ENCODE peak calls at places on chromosomes 6 and 20, in seven cellular contexts. U is mesothelial cell of epicardium, S is NCI-H1694 treated with DMSO at 0.1 percent for 48 hours, P is choroid plexus epithelial cell, A is left colon, F is germinal center, B is lung. I is an unnamed sample.

GRCh38 chr6:124026645-124027044 is 223.0 kb downstream of the NKAIN2 start:
- DNase-seq in U (no peak), S (no peak), P (peak; percentile 12), A (no peak), F (no peak), B (no peak), I (no peak)

GRCh38 chr6:42197574-42198362 is 3.0 kb upstream of the GUCA1B start:
- DNase-seq in U (no peak), S (peak; percentile 11), P (peak; percentile 46), A (no peak), F (no peak), B (no peak), I (peak; percentile 97)

GRCh38 chr6:21856096-21856825 is 262.7 kb downstream of the SOX4 start:
- DNase-seq in U (no peak), S (no peak), P (peak; percentile 65), A (no peak), F (no peak), B (no peak), I (peak; percentile 90)

GRCh38 chr6:28208180-28208659 is 16.9 kb upstream of the ZSCAN9 start:
- DNase-seq in U (no peak), S (no peak), P (no peak), A (peak; percentile 40), F (no peak), B (no peak), I (no peak)

GRCh38 chr6:134676307-134677281 is 273.3 kb downstream of the ALDH8A1 start:
- DNase-seq in U (no peak), S (peak; percentile 11), P (peak; percentile 98), A (peak; percentile 43), F (no peak), B (no peak), I (peak; percentile 94)

GRCh38 chr6:710601-711571 is 17.9 kb upstream of the EXOC2 start:
- DNase-seq in U (peak; percentile 67), S (no peak), P (peak; percentile 88), A (peak; percentile 53), F (peak; percentile 72), B (peak; percentile 59), I (peak; percentile 57)

GRCh38 chr6:68196645-68197044 is 438.4 kb upstream of the ADGRB3 start:
- DNase-seq in U (no peak), S (peak; percentile 1), P (peak; percentile 64), A (no peak), F (no peak), B (no peak), I (peak; percentile 53)

GRCh38 chr6:136086686-136087085 is 163.4 kb downstream of the MTFR2 start:
- DNase-seq in U (no peak), S (peak; percentile 23), P (no peak), A (no peak), F (no peak), B (no peak), I (no peak)

GRCh38 chr20:4082406-4083102 is 67.2 kb upstream of the RNF24 start:
- DNase-seq in U (no peak), S (no peak), P (peak; percentile 83), A (peak; percentile 24), F (no peak), B (peak; percentile 51), I (peak; percentile 86)

GRCh38 chr20:62549499-62550086 is 73.8 kb upstream of the GATA5 start:
- DNase-seq in U (no peak), S (no peak), P (no peak), A (no peak), F (no peak), B (no peak), I (no peak)

GRCh38 chr6:72937160-72937559 is 288.1 kb downstream of the KHDC1L start:
- DNase-seq in U (no peak), S (no peak), P (no peak), A (no peak), F (no peak), B (no peak), I (no peak)

GRCh38 chr6:165842291-165842936 is 179.4 kb upstream of the PDE10A start:
- DNase-seq in U (no peak), S (no peak), P (no peak), A (no peak), F (no peak), B (no peak), I (no peak)

GRCh38 chr6:24205020-24205492 is 79.0 kb downstream of the NRSN1 start:
- DNase-seq in U (no peak), S (peak; percentile 59), P (peak; percentile 66), A (no peak), F (peak; percentile 15), B (no peak), I (peak; percentile 37)

GRCh38 chr20:44748005-44748370 is 2.3 kb downstream of the KCNK15 start:
- DNase-seq in U (no peak), S (no peak), P (no peak), A (no peak), F (no peak), B (no peak), I (no peak)

GRCh38 chr6:170167657-170168159 is 123.2 kb downstream of the DLL1 start:
- DNase-seq in U (no peak), S (no peak), P (no peak), A (no peak), F (no peak), B (no peak), I (no peak)

GRCh38 chr6:25896252-25896651 is 22.2 kb upstream of the SLC17A3 start:
- DNase-seq in U (no peak), S (no peak), P (no peak), A (no peak), F (no peak), B (no peak), I (no peak)

GRCh38 chr6:70221025-70221714 is 81.7 kb downstream of the COL9A1 start:
- DNase-seq in U (no peak), S (peak; percentile 56), P (peak; percentile 53), A (peak; percentile 16), F (peak; percentile 24), B (no peak), I (peak; percentile 8)

GRCh38 chr20:23601715-23602114 is 4.0 kb downstream of the CST9 start:
- DNase-seq in U (no peak), S (no peak), P (peak; percentile 51), A (no peak), F (no peak), B (no peak), I (no peak)

GRCh38 chr6:25263602-25264001 is 15.6 kb upstream of the CARMIL1 start:
- DNase-seq in U (no peak), S (no peak), P (peak; percentile 28), A (no peak), F (no peak), B (no peak), I (peak; percentile 71)

GRCh38 chr20:26216025-26216424 is 519.4 kb upstream of the ZNF337 start:
- DNase-seq in U (no peak), S (no peak), P (no peak), A (no peak), F (no peak), B (no peak), I (no peak)

GRCh38 chr6:13635948-13636658 is 21.0 kb downstream of the NOL7 start:
- DNase-seq in U (no peak), S (no peak), P (no peak), A (no peak), F (no peak), B (no peak), I (no peak)

GRCh38 chr6:87095056-87095527 is at the start of gene CGA:
- DNase-seq in U (no peak), S (no peak), P (no peak), A (no peak), F (no peak), B (no peak), I (no peak)

GRCh38 chr6:123402052-123402451 is 234.7 kb downstream of the TRDN start:
- DNase-seq in U (no peak), S (no peak), P (no peak), A (no peak), F (no peak), B (no peak), I (peak; percentile 12)

GRCh38 chr6:118739976-118740771 is 88.8 kb upstream of the CEP85L start:
- DNase-seq in U (no peak), S (peak; percentile 69), P (peak; percentile 56), A (no peak), F (no peak), B (no peak), I (peak; percentile 60)

GRCh38 chr6:1445650-1446645 is 56.6 kb downstream of the FOXF2 start:
- DNase-seq in U (no peak), S (no peak), P (no peak), A (no peak), F (no peak), B (no peak), I (no peak)

GRCh38 chr6:151483968-151484367 is 9.8 kb upstream of the CCDC170 start:
- DNase-seq in U (no peak), S (no peak), P (no peak), A (no peak), F (no peak), B (no peak), I (no peak)

GRCh38 chr20:53080969-53081871 is 109.1 kb downstream of the TSHZ2 start:
- DNase-seq in U (no peak), S (no peak), P (peak; percentile 30), A (peak; percentile 17), F (no peak), B (peak; percentile 36), I (no peak)

GRCh38 chr6:122869437-122870024 is 80.5 kb downstream of the SMPDL3A start:
- DNase-seq in U (no peak), S (peak; percentile 56), P (peak; percentile 87), A (peak; percentile 7), F (peak; percentile 29), B (no peak), I (peak; percentile 64)

GRCh38 chr6:64301307-64302236 is 666.0 kb downstream of the PHF3 start:
- DNase-seq in U (no peak), S (no peak), P (no peak), A (peak; percentile 11), F (no peak), B (no peak), I (no peak)

GRCh38 chr6:52994031-52994788 is 874 bp downstream of the GSTA4 start:
- DNase-seq in U (peak; percentile 39), S (peak; percentile 40), P (peak; percentile 54), A (peak; percentile 30), F (no peak), B (peak; percentile 32), I (peak; percentile 36)

GRCh38 chr6:45454008-45454911 is 76.5 kb upstream of the SUPT3H start:
- DNase-seq in U (no peak), S (no peak), P (peak; percentile 87), A (no peak), F (no peak), B (no peak), I (peak; percentile 93)

GRCh38 chr6:170172825-170173231 is 118.0 kb downstream of the DLL1 start:
- DNase-seq in U (peak; percentile 30), S (no peak), P (no peak), A (no peak), F (no peak), B (no peak), I (no peak)

GRCh38 chr20:20664795-20665194 is 47.6 kb downstream of the RALGAPA2 start:
- DNase-seq in U (no peak), S (peak; percentile 42), P (peak; percentile 52), A (no peak), F (no peak), B (no peak), I (no peak)

GRCh38 chr6:42390228-42390934 is 61.3 kb downstream of the TRERF1 start:
- DNase-seq in U (no peak), S (no peak), P (no peak), A (no peak), F (peak; percentile 77), B (no peak), I (no peak)

GRCh38 chr6:140571139-140571538 is 1196.7 kb upstream of the CITED2 start:
- DNase-seq in U (no peak), S (no peak), P (no peak), A (no peak), F (no peak), B (no peak), I (no peak)